ENCODE peak calls at places on chromosome 22, in six cellular contexts. One of them, this sample, is unnamed.

GRCh38 chr22:29695129-29695926 is 24.5 kb upstream of the CABP7 start:
- DNase-seq in CD8-positive, alpha-beta T cell: no peak
- DNase-seq in GM23248: no peak
- DNase-seq in effector memory CD4-positive, alpha-beta T cell: no peak
- DNase-seq in GM23338: no peak
- DNase-seq in naive thymus-derived CD4-positive, alpha-beta T cell: no peak
- DNase-seq in this sample: no peak

GRCh38 chr22:27456696-27457503 is 344.7 kb downstream of the MN1 start:
- DNase-seq in GM23338: no peak
- DNase-seq in CD8-positive, alpha-beta T cell: no peak
- DNase-seq in effector memory CD4-positive, alpha-beta T cell: no peak
- DNase-seq in GM23248: peak
- DNase-seq in naive thymus-derived CD4-positive, alpha-beta T cell: no peak
- DNase-seq in this sample: no peak

GRCh38 chr22:23179381-23180294 is 671 bp upstream of the BCR start:
- DNase-seq in GM23338: peak
- DNase-seq in CD8-positive, alpha-beta T cell: no peak
- DNase-seq in effector memory CD4-positive, alpha-beta T cell: no peak
- DNase-seq in naive thymus-derived CD4-positive, alpha-beta T cell: peak
- DNase-seq in GM23248: peak
- DNase-seq in this sample: no peak

GRCh38 chr22:37519268-37520195 is at the start of gene CARD10:
- DNase-seq in CD8-positive, alpha-beta T cell: no peak
- DNase-seq in naive thymus-derived CD4-positive, alpha-beta T cell: no peak
- DNase-seq in GM23338: peak
- DNase-seq in effector memory CD4-positive, alpha-beta T cell: no peak
- DNase-seq in GM23248: peak
- DNase-seq in this sample: no peak

GRCh38 chr22:29328566-29329500 is 13.3 kb upstream of the RASL10A start:
- DNase-seq in CD8-positive, alpha-beta T cell: no peak
- DNase-seq in GM23338: no peak
- DNase-seq in naive thymus-derived CD4-positive, alpha-beta T cell: no peak
- DNase-seq in GM23248: peak
- DNase-seq in effector memory CD4-positive, alpha-beta T cell: no peak
- DNase-seq in this sample: no peak

GRCh38 chr22:26669060-26669481 is 11.7 kb downstream of the MIAT start:
- DNase-seq in GM23338: peak
- DNase-seq in naive thymus-derived CD4-positive, alpha-beta T cell: no peak
- DNase-seq in CD8-positive, alpha-beta T cell: no peak
- DNase-seq in GM23248: peak
- DNase-seq in effector memory CD4-positive, alpha-beta T cell: no peak
- DNase-seq in this sample: peak

GRCh38 chr22:49929553-49929979 is 11.1 kb downstream of the CRELD2 start:
- DNase-seq in GM23248: peak
- DNase-seq in GM23338: peak
- DNase-seq in naive thymus-derived CD4-positive, alpha-beta T cell: peak
- DNase-seq in CD8-positive, alpha-beta T cell: peak
- DNase-seq in effector memory CD4-positive, alpha-beta T cell: peak
- DNase-seq in this sample: no peak

GRCh38 chr22:37259540-37260029 is 15.5 kb upstream of the RAC2 start:
- DNase-seq in GM23248: peak
- DNase-seq in naive thymus-derived CD4-positive, alpha-beta T cell: no peak
- DNase-seq in effector memory CD4-positive, alpha-beta T cell: no peak
- DNase-seq in CD8-positive, alpha-beta T cell: no peak
- DNase-seq in GM23338: peak
- DNase-seq in this sample: no peak

GRCh38 chr22:30435674-30436126 is 10.1 kb downstream of the MTFP1 start:
- DNase-seq in GM23338: no peak
- DNase-seq in GM23248: no peak
- DNase-seq in naive thymus-derived CD4-positive, alpha-beta T cell: peak
- DNase-seq in effector memory CD4-positive, alpha-beta T cell: peak
- DNase-seq in CD8-positive, alpha-beta T cell: peak
- DNase-seq in this sample: no peak

GRCh38 chr22:29268511-29269229 is 602 bp downstream of the EWSR1 start:
- DNase-seq in CD8-positive, alpha-beta T cell: no peak
- DNase-seq in GM23248: peak
- DNase-seq in GM23338: peak
- DNase-seq in effector memory CD4-positive, alpha-beta T cell: peak
- DNase-seq in naive thymus-derived CD4-positive, alpha-beta T cell: peak
- DNase-seq in this sample: no peak

GRCh38 chr22:37982151-37982838 is 2.1 kb downstream of the SOX10 start:
- DNase-seq in GM23248: no peak
- DNase-seq in naive thymus-derived CD4-positive, alpha-beta T cell: no peak
- DNase-seq in effector memory CD4-positive, alpha-beta T cell: no peak
- DNase-seq in CD8-positive, alpha-beta T cell: no peak
- DNase-seq in GM23338: no peak
- DNase-seq in this sample: no peak

GRCh38 chr22:32389685-32390084 is 22.4 kb downstream of the RTCB start:
- DNase-seq in naive thymus-derived CD4-positive, alpha-beta T cell: peak
- DNase-seq in GM23338: peak
- DNase-seq in GM23248: peak
- DNase-seq in CD8-positive, alpha-beta T cell: no peak
- DNase-seq in effector memory CD4-positive, alpha-beta T cell: no peak
- DNase-seq in this sample: no peak

GRCh38 chr22:44045171-44045570 is 21.1 kb downstream of the PARVB start:
- DNase-seq in CD8-positive, alpha-beta T cell: no peak
- DNase-seq in naive thymus-derived CD4-positive, alpha-beta T cell: no peak
- DNase-seq in effector memory CD4-positive, alpha-beta T cell: no peak
- DNase-seq in GM23248: peak
- DNase-seq in GM23338: no peak
- DNase-seq in this sample: no peak

GRCh38 chr22:30261134-30261533 is 5.5 kb downstream of the OSM start:
- DNase-seq in GM23248: no peak
- DNase-seq in CD8-positive, alpha-beta T cell: no peak
- DNase-seq in GM23338: no peak
- DNase-seq in naive thymus-derived CD4-positive, alpha-beta T cell: no peak
- DNase-seq in effector memory CD4-positive, alpha-beta T cell: no peak
- DNase-seq in this sample: no peak

GRCh38 chr22:20869234-20869633 is 10.4 kb downstream of the SNAP29 start:
- DNase-seq in naive thymus-derived CD4-positive, alpha-beta T cell: no peak
- DNase-seq in CD8-positive, alpha-beta T cell: no peak
- DNase-seq in effector memory CD4-positive, alpha-beta T cell: no peak
- DNase-seq in GM23248: no peak
- DNase-seq in GM23338: no peak
- DNase-seq in this sample: no peak

GRCh38 chr22:21876486-21877176 is 9.2 kb upstream of the MAPK1 start:
- DNase-seq in effector memory CD4-positive, alpha-beta T cell: no peak
- DNase-seq in naive thymus-derived CD4-positive, alpha-beta T cell: no peak
- DNase-seq in GM23338: no peak
- DNase-seq in GM23248: peak
- DNase-seq in CD8-positive, alpha-beta T cell: no peak
- DNase-seq in this sample: no peak

DNA sequence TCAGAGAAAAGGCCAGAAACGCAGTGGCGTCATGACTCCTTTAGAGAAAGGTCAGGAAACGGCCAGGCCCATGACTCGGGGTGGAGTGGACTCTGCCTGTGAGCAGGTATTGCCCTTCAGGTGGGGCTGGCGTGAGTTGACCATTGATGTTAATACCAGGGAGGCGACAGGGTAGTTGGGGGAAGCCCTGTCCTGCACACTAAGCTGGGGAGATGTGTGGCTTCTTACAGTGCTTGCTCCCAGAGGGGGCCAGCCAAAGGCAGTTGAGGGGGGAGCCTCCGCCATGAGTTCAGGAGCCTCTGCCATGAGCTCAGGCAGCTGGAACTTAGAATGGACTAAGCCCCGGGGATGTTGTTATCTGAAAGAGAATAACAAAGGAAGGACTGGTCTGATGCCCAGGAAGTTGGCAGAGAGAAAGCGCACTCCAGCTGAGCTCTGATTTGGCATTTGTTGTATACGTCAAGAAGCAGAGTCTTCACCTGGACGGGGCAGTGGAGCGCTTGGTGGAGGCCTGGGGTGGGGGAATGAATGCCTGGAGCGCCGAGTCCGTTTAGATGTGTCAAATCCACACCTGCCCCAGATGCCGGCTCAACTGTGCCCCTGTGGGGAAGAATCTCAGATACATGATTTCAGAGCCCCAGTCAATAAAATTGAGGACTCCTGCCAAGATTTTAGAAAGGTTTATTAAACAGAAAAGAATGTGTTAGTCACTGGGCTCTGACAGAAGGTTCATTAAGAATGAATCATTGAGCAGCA is 222.5 kb downstream of the TBC1D22A start:
- DNase-seq in effector memory CD4-positive, alpha-beta T cell: no peak
- DNase-seq in naive thymus-derived CD4-positive, alpha-beta T cell: no peak
- DNase-seq in GM23338: no peak
- DNase-seq in CD8-positive, alpha-beta T cell: no peak
- DNase-seq in GM23248: peak
- DNase-seq in this sample: no peak
- H3K27ac ChIP-seq in effector memory CD4-positive, alpha-beta T cell: no peak
- H3K27ac ChIP-seq in naive thymus-derived CD4-positive, alpha-beta T cell: no peak
- H3K27ac ChIP-seq in GM23338: no peak
- H3K27ac ChIP-seq in CD8-positive, alpha-beta T cell: no peak
- H3K27ac ChIP-seq in GM23248: peak
- H3K27ac ChIP-seq in this sample: no peak

GRCh38 chr22:47694536-47694935 is 932.1 kb downstream of the TBC1D22A start:
- DNase-seq in GM23248: no peak
- DNase-seq in GM23338: no peak
- DNase-seq in effector memory CD4-positive, alpha-beta T cell: no peak
- DNase-seq in naive thymus-derived CD4-positive, alpha-beta T cell: no peak
- DNase-seq in CD8-positive, alpha-beta T cell: no peak
- DNase-seq in this sample: no peak
- H3K27ac ChIP-seq in GM23248: no peak
- H3K27ac ChIP-seq in GM23338: no peak
- H3K27ac ChIP-seq in effector memory CD4-positive, alpha-beta T cell: no peak
- H3K27ac ChIP-seq in naive thymus-derived CD4-positive, alpha-beta T cell: no peak
- H3K27ac ChIP-seq in CD8-positive, alpha-beta T cell: no peak
- H3K27ac ChIP-seq in this sample: no peak

DNA sequence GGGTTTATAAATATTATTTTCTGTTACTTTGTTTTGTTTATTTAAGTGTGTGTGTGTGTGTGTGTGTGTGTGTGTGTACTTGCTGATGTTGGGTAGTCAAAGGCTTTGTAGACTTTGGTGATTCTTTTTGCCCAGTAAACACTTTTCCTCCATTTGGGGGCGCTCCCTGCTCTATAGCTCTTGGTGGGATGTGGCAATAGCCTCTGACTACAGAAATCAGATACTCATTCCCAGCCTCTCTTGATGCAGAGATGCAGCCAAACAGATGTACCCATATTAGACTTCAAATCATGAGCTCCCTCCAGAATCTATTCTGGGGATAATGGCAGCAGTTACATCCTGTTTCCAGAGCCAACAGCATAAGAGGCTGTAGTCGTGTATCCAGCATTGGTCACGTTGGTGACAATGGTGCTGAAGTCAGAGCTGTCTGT is 33.4 kb upstream of the APOL5 start:
- DNase-seq in GM23338: peak
- DNase-seq in CD8-positive, alpha-beta T cell: no peak
- DNase-seq in naive thymus-derived CD4-positive, alpha-beta T cell: no peak
- DNase-seq in effector memory CD4-positive, alpha-beta T cell: no peak
- DNase-seq in GM23248: peak
- DNase-seq in this sample: no peak
- H3K27ac ChIP-seq in GM23338: no peak
- H3K27ac ChIP-seq in CD8-positive, alpha-beta T cell: no peak
- H3K27ac ChIP-seq in naive thymus-derived CD4-positive, alpha-beta T cell: no peak
- H3K27ac ChIP-seq in effector memory CD4-positive, alpha-beta T cell: no peak
- H3K27ac ChIP-seq in GM23248: no peak
- H3K27ac ChIP-seq in this sample: no peak

GRCh38 chr22:41826430-41827383 is 6.2 kb upstream of the SREBF2 start:
- DNase-seq in naive thymus-derived CD4-positive, alpha-beta T cell: no peak
- DNase-seq in CD8-positive, alpha-beta T cell: no peak
- DNase-seq in GM23338: no peak
- DNase-seq in GM23248: no peak
- DNase-seq in effector memory CD4-positive, alpha-beta T cell: no peak
- DNase-seq in this sample: no peak
- H3K27ac ChIP-seq in naive thymus-derived CD4-positive, alpha-beta T cell: no peak
- H3K27ac ChIP-seq in CD8-positive, alpha-beta T cell: no peak
- H3K27ac ChIP-seq in GM23338: no peak
- H3K27ac ChIP-seq in GM23248: no peak
- H3K27ac ChIP-seq in effector memory CD4-positive, alpha-beta T cell: no peak
- H3K27ac ChIP-seq in this sample: no peak

GRCh38 chr22:45878901-45879551 is 97.9 kb downstream of the WNT7B start:
- DNase-seq in CD8-positive, alpha-beta T cell: no peak
- DNase-seq in naive thymus-derived CD4-positive, alpha-beta T cell: no peak
- DNase-seq in GM23338: no peak
- DNase-seq in effector memory CD4-positive, alpha-beta T cell: no peak
- DNase-seq in GM23248: no peak
- DNase-seq in this sample: no peak
- H3K27ac ChIP-seq in CD8-positive, alpha-beta T cell: no peak
- H3K27ac ChIP-seq in naive thymus-derived CD4-positive, alpha-beta T cell: no peak
- H3K27ac ChIP-seq in GM23338: no peak
- H3K27ac ChIP-seq in effector memory CD4-positive, alpha-beta T cell: no peak
- H3K27ac ChIP-seq in GM23248: no peak
- H3K27ac ChIP-seq in this sample: no peak

This sample was measured in iPS DF 6.9.